ENCODE peak calls at places on chromosomes 11 and 22, in seven cellular contexts. Q is CD4-positive, alpha-beta T cell; W is activated B cell treated with CpG ODN at 0.5 μM for 24 hours; P is chondrocyte; H is aorta; J is GM23248; O is HCEC 1CT. U is an unnamed sample.

GRCh38 chr11:119567667-119568582 is 145.0 kb upstream of the THY1 start:
- DNase-seq in H (no peak), O (peak), J (peak), W (no peak), Q (no peak), P (no peak), U (no peak)

GRCh38 chr11:130439160-130439519 is 9.3 kb upstream of the ADAMTS15 start:
- DNase-seq in J (no peak), H (no peak), P (no peak), Q (no peak), W (no peak), O (no peak), U (no peak)

GRCh38 chr11:120735035-120735434 is 223.5 kb downstream of the GRIK4 start:
- DNase-seq in Q (no peak), J (no peak), O (no peak), H (no peak), W (no peak), P (no peak), U (no peak)

GRCh38 chr11:83044958-83045712 is 26.6 kb downstream of the RAB30 start:
- DNase-seq in O (peak), W (no peak), J (peak), Q (no peak), P (no peak), H (no peak), U (no peak)

GRCh38 chr11:22432331-22433065 is 94.3 kb downstream of the SLC17A6 start:
- DNase-seq in Q (no peak), J (peak), O (no peak), W (no peak), P (peak), H (peak), U (no peak)

GRCh38 chr22:25358421-25359170 is 139.2 kb downstream of the CRYBB2 start:
- DNase-seq in J (no peak), O (no peak), W (no peak), Q (no peak), P (peak), H (peak), U (no peak)

GRCh38 chr11:47185305-47186075 is 744 bp downstream of the PACSIN3 start:
- DNase-seq in P (no peak), Q (no peak), H (peak), J (peak), O (peak), W (no peak), U (peak)

GRCh38 chr11:1194231-1194976 is 28.5 kb upstream of the MUC5B start:
- DNase-seq in Q (no peak), O (no peak), W (no peak), J (no peak), H (peak), P (no peak), U (no peak)

GRCh38 chr11:128709402-128709801 is 15.5 kb downstream of the FLI1 start:
- DNase-seq in Q (no peak), H (no peak), O (peak), W (no peak), P (no peak), J (peak), U (peak)

GRCh38 chr11:43632171-43632570 is 48.4 kb upstream of the HSD17B12 start:
- DNase-seq in O (peak), Q (no peak), W (no peak), J (peak), H (no peak), P (no peak), U (no peak)

GRCh38 chr11:64566915-64567882 is 23.8 kb upstream of the SLC22A12 start:
- DNase-seq in O (no peak), H (peak), J (no peak), Q (no peak), P (peak), W (no peak), U (peak)

GRCh38 chr11:69842746-69843528 is 23.7 kb upstream of the FGF3 start:
- DNase-seq in P (no peak), H (no peak), O (no peak), Q (no peak), J (peak), W (no peak), U (no peak)

GRCh38 chr11:107631043-107631442 is 40.1 kb downstream of the ELMOD1 start:
- DNase-seq in Q (no peak), W (no peak), P (no peak), J (no peak), H (no peak), O (no peak), U (no peak)

GRCh38 chr11:107071129-107071528 is 52.9 kb upstream of the GUCY1A2 start:
- DNase-seq in Q (no peak), P (no peak), W (no peak), J (no peak), H (no peak), O (no peak), U (no peak)

GRCh38 chr11:17477084-17477333 is 364 bp upstream of the ABCC8 start:
- DNase-seq in P (no peak), W (no peak), Q (no peak), H (no peak), J (no peak), O (no peak), U (no peak)

GRCh38 chr11:46369458-46370152 is 11.9 kb upstream of the MDK start:
- DNase-seq in H (no peak), O (peak), J (peak), P (no peak), Q (no peak), W (peak), U (no peak)

GRCh38 chr22:27311666-27312566 is 489.6 kb downstream of the MN1 start:
- DNase-seq in P (no peak), W (no peak), H (no peak), J (no peak), Q (no peak), O (no peak), U (no peak)

GRCh38 chr11:115185931-115186330 is 318.3 kb downstream of the CADM1 start:
- DNase-seq in O (no peak), Q (no peak), P (no peak), J (no peak), W (no peak), H (no peak), U (no peak)

GRCh38 chr11:13666708-13667107 is 1.8 kb upstream of the FAR1 start:
- DNase-seq in O (no peak), Q (no peak), W (no peak), J (no peak), H (no peak), P (no peak), U (no peak)

GRCh38 chr22:46049726-46050450 is 72.9 kb upstream of the WNT7B start:
- DNase-seq in Q (no peak), O (no peak), J (no peak), P (peak), H (peak), W (no peak), U (peak)

GRCh38 chr22:29787371-29787980 is 20.3 kb downstream of the UQCR10 start:
- DNase-seq in P (no peak), O (no peak), Q (no peak), J (no peak), H (no peak), W (no peak), U (no peak)

GRCh38 chr22:39468487-39469325 is 11.9 kb downstream of the MGAT3 start:
- DNase-seq in J (no peak), H (no peak), Q (no peak), W (no peak), O (no peak), P (no peak), U (no peak)

GRCh38 chr11:66970808-66971442 is 4.2 kb upstream of the C11orf86 start:
- DNase-seq in O (peak), Q (no peak), H (peak), W (no peak), P (no peak), J (peak), U (peak)

GRCh38 chr22:32706149-32706548 is 95.4 kb upstream of the TIMP3 start:
- DNase-seq in Q (no peak), P (no peak), W (no peak), J (peak), H (no peak), O (no peak), U (no peak)

GRCh38 chr22:37674951-37675929 is at the start of gene LGALS1:
- DNase-seq in O (peak), H (peak), W (peak), J (peak), Q (peak), P (no peak), U (peak)

GRCh38 chr11:68867067-68867466 is 25.4 kb upstream of the CPT1A start:
- DNase-seq in H (no peak), O (no peak), W (no peak), P (peak), Q (no peak), J (no peak), U (no peak)

GRCh38 chr11:68014157-68014965 is 4.2 kb downstream of the ALDH3B1 start:
- DNase-seq in P (peak), H (peak), J (peak), Q (no peak), O (peak), W (no peak), U (peak)